ENCODE peak calls at places on chromosomes 7 and 10, in seven cellular contexts. X, R, S, I, U, Z and K are unnamed samples.

GRCh38 chr10:123140164-123140982 is 4.6 kb downstream of the HMX3 start:
- DNase-seq in Z (no peak), S (no peak), I (no peak), U (no peak), R (peak), X (no peak), K (no peak)

GRCh38 chr10:117539271-117539876 is 3.2 kb upstream of the EMX2 start:
- DNase-seq in S (no peak), X (no peak), U (no peak), I (no peak), Z (no peak), R (no peak), K (no peak)

GRCh38 chr10:114022292-114022691 is 21.4 kb upstream of the ADRB1 start:
- DNase-seq in U (no peak), R (no peak), Z (no peak), X (no peak), I (no peak), S (no peak), K (no peak)

GRCh38 chr7:51243631-51244030 is 73.0 kb downstream of the COBL start:
- DNase-seq in U (no peak), Z (no peak), S (no peak), X (no peak), R (no peak), I (no peak), K (no peak)

GRCh38 chr10:95290446-95290800 is 380 bp downstream of the PDLIM1 start:
- DNase-seq in R (no peak), I (no peak), X (no peak), Z (no peak), U (no peak), S (peak), K (no peak)

GRCh38 chr7:27115161-27116018 is 12.9 kb upstream of the HOXA2 start:
- DNase-seq in R (no peak), X (no peak), U (no peak), Z (no peak), S (no peak), I (no peak), K (no peak)

GRCh38 chr10:62433181-62433692 is 59.1 kb downstream of the ZNF365 start:
- DNase-seq in U (no peak), Z (no peak), X (no peak), I (no peak), R (no peak), S (peak), K (no peak)

GRCh38 chr7:20164420-20165145 is 52.6 kb downstream of the MACC1 start:
- DNase-seq in U (no peak), X (no peak), Z (no peak), R (no peak), S (no peak), I (no peak), K (no peak)

GRCh38 chr10:123100030-123100762 is 35.6 kb upstream of the HMX3 start:
- DNase-seq in S (peak), I (no peak), R (no peak), Z (no peak), U (no peak), X (no peak), K (no peak)

GRCh38 chr7:158810846-158811245 is 18.5 kb downstream of the ESYT2 start:
- DNase-seq in I (no peak), Z (no peak), S (no peak), X (no peak), U (no peak), R (no peak), K (no peak)

GRCh38 chr7:15464762-15465144 is 97.1 kb downstream of the AGMO start:
- DNase-seq in S (no peak), Z (no peak), X (no peak), U (no peak), I (no peak), R (no peak), K (no peak)

GRCh38 chr10:101467286-101467770 is 113.4 kb downstream of the BTRC start:
- DNase-seq in R (peak), Z (no peak), X (peak), I (peak), S (peak), U (peak), K (peak)

GRCh38 chr10:101246639-101247038 is 17.4 kb upstream of the LBX1 start:
- DNase-seq in I (no peak), X (no peak), R (no peak), U (no peak), S (no peak), Z (no peak), K (no peak)

GRCh38 chr10:69728335-69728861 is 73.3 kb upstream of the COL13A1 start:
- DNase-seq in I (no peak), X (no peak), S (no peak), R (peak), U (no peak), Z (peak), K (no peak)

GRCh38 chr7:28706607-28707006 is 251.5 kb downstream of the TRIL start:
- DNase-seq in U (no peak), X (no peak), Z (no peak), I (no peak), R (no peak), S (no peak), K (no peak)

GRCh38 chr10:49322371-49323170 is 23.6 kb downstream of the C10orf71 start:
- DNase-seq in U (no peak), R (no peak), I (no peak), S (no peak), Z (no peak), X (no peak), K (no peak)

GRCh38 chr10:15158972-15159371 is 9.5 kb downstream of the NMT2 start:
- DNase-seq in S (no peak), R (no peak), X (no peak), U (no peak), I (no peak), Z (no peak), K (no peak)

GRCh38 chr7:102983602-102984001 is 70.8 kb downstream of the LRRC17 start:
- DNase-seq in I (no peak), U (no peak), Z (no peak), R (no peak), S (no peak), X (no peak), K (no peak)

GRCh38 chr10:73553316-73553715 is 37.8 kb downstream of the USP54 start:
- DNase-seq in I (peak), U (no peak), S (no peak), X (no peak), R (no peak), Z (no peak), K (no peak)

GRCh38 chr10:31586708-31587107 is 267.7 kb downstream of the ZEB1 start:
- DNase-seq in R (no peak), X (no peak), I (no peak), S (no peak), Z (no peak), U (no peak), K (no peak)

GRCh38 chr7:80392229-80393169 is 119.4 kb downstream of the GNAT3 start:
- DNase-seq in U (no peak), X (no peak), R (peak), S (no peak), I (peak), Z (no peak), K (no peak)

GRCh38 chr10:90742189-90742588 is 115.7 kb downstream of the HTR7 start:
- DNase-seq in U (no peak), I (no peak), X (no peak), Z (no peak), S (no peak), R (no peak), K (no peak)

GRCh38 chr10:5948208-5948585 is 29.1 kb downstream of the IL15RA start:
- DNase-seq in U (no peak), Z (no peak), R (peak), I (no peak), S (no peak), X (no peak), K (no peak)

GRCh38 chr7:144835166-144835611 is 664 bp downstream of the TPK1 start:
- DNase-seq in S (peak), X (no peak), I (peak), Z (no peak), R (peak), U (peak), K (no peak)

GRCh38 chr10:34716958-34717357 is 98.1 kb downstream of the PARD3 start:
- DNase-seq in U (no peak), I (no peak), X (no peak), S (no peak), R (no peak), Z (no peak), K (no peak)

GRCh38 chr10:80535671-80536360 is 1.9 kb upstream of the SH2D4B start:
- DNase-seq in I (no peak), X (peak), Z (peak), S (peak), U (no peak), R (no peak), K (peak)

GRCh38 chr7:26699761-26700160 is 164.6 kb downstream of the SKAP2 start:
- DNase-seq in X (no peak), U (no peak), R (no peak), S (no peak), Z (no peak), I (peak), K (no peak)

GRCh38 chr7:41996381-41997035 is 240.5 kb downstream of the GLI3 start:
- DNase-seq in I (no peak), S (no peak), X (no peak), R (no peak), Z (no peak), U (no peak), K (no peak)

GRCh38 chr10:122992031-122992585 is 11.9 kb downstream of the PSTK start:
- DNase-seq in I (no peak), S (no peak), Z (no peak), U (no peak), X (no peak), R (no peak), K (no peak)

GRCh38 chr10:21329995-21330627 is 195.4 kb downstream of the SKIDA1 start:
- DNase-seq in Z (no peak), U (no peak), I (peak), X (no peak), R (no peak), S (no peak), K (no peak)

GRCh38 chr7:131827421-131827820 is 271.0 kb upstream of the PODXL start:
- DNase-seq in I (no peak), S (no peak), X (no peak), U (no peak), R (no peak), Z (no peak), K (no peak)

DNA sequence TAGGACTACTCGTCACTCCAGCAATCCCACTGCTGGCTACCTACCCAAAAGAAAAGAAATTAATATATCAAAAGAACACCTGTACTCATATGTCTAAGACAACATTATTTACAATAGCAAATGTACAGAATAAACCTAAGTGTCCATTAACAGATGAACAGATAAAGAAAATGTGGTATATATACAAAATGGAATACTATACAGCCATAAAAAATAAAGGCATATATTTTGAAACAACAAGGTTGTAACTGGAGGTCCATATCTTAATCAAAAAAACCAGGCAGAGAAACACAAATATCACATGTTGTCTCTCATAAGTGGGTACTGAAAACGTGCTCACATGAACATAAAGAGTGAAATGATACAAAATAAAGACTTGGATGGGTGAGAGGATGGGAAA is 1073.3 kb upstream of the PHF14 start:
- DNase-seq in Z (no peak), U (no peak), I (no peak), X (no peak), R (no peak), S (no peak), K (no peak)
- TF ChIP-seq TAF1 in Z (no peak), U (no peak), I (no peak), X (no peak), R (no peak), S (no peak), K (no peak)

DNA sequence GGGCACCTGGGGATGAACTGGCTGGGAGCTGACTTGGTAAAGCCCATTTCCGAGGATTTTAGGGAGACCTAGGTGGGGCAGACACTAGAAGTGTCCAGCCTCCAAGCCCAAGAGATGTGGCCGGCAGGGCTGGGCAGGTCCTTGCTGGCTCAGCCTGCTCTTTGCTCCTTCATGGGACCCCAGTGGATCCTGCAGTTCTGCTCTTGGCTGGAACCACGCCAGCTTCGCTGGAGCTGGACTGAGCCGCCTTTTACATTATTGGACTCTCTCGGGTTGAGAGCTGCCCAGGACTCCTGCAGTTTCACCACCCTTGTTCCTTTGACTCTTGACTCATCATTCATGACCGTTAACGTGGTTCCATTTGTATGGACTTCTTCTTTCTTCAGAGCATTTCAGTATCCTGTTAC is 5.7 kb downstream of the PPIF start:
- DNase-seq in X (no peak), S (no peak), I (no peak), R (no peak), U (no peak), Z (no peak), K (no peak)
- TF ChIP-seq TAF1 in X (no peak), S (no peak), I (no peak), R (no peak), U (no peak), Z (no peak), K (no peak)

GRCh38 chr7:121872831-121873764 is at the start of gene PTPRZ1:
- DNase-seq in I (no peak), R (peak), Z (peak), X (no peak), U (no peak), S (no peak), K (no peak)
- TF ChIP-seq TAF1 in I (no peak), R (no peak), Z (peak), X (no peak), U (no peak), S (no peak), K (no peak)

GRCh38 chr10:7792541-7792940 is 4.6 kb downstream of the ATP5F1C start:
- DNase-seq in R (no peak), S (no peak), I (peak), X (no peak), U (no peak), Z (no peak), K (no peak)

GRCh38 chr10:7795605-7796004 is 7.6 kb downstream of the ATP5F1C start:
- DNase-seq in R (peak), S (peak), I (peak), X (no peak), U (no peak), Z (no peak), K (no peak)

GRCh38 chr10:7794627-7795026 is 6.7 kb downstream of the ATP5F1C start:
- DNase-seq in R (no peak), Z (no peak), X (no peak), U (no peak), I (no peak), S (no peak), K (no peak)

GRCh38 chr10:7797582-7797981 is 9.6 kb downstream of the ATP5F1C start:
- DNase-seq in Z (no peak), I (no peak), U (no peak), R (peak), X (no peak), S (peak), K (no peak)
- TF ChIP-seq TAF1 in Z (no peak), I (no peak), U (no peak), R (no peak), X (no peak), S (no peak), K (no peak)

GRCh38 chr10:102941401-102941800 is 23.3 kb downstream of the CNNM2 start:
- DNase-seq in X (no peak), Z (no peak), I (no peak), R (no peak), S (no peak), U (no peak), K (no peak)

GRCh38 chr10:102930720-102931119 is 12.6 kb downstream of the CNNM2 start:
- DNase-seq in X (no peak), S (no peak), Z (no peak), I (no peak), R (no peak), U (no peak), K (no peak)

GRCh38 chr10:102931643-102932042 is 13.5 kb downstream of the CNNM2 start:
- DNase-seq in Z (no peak), S (no peak), U (no peak), X (no peak), R (no peak), I (no peak), K (no peak)

GRCh38 chr10:102935510-102935909 is 17.4 kb downstream of the CNNM2 start:
- DNase-seq in U (no peak), X (no peak), S (no peak), Z (no peak), R (no peak), I (no peak), K (no peak)

DNA sequence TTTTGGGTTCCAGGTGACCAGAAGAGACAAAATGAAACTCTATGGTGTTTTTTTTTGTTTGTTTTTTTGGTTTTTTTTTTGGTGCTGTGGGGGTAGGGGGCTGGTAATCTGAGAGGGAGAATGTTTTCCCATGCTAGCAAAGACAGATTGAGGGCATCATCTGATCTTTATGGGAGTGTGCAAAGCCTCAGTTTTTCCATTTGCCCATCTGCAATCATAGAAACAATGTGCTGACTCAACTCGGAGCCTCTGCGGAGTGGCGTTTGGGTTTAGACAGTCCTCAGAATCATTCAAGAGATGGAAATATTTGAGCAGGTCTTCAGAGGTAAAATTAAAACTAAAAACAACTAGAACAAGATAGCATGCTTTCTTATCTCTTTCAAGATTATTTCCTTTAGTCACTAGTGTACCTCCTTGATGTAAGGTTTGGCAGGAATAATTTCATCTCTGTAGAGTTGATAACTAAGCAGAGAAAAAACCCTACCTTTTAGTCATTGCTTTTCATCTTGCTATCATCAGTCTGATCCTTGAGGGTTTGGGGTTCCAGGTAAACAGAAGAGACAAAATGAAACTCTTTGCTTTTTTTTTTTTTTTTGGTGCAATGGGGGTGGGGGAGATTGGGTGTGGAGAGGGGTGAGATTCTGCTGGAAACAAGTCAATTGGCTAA is 18.0 kb downstream of the CNNM2 start:
- DNase-seq in Z (no peak), I (no peak), U (no peak), X (no peak), S (no peak), R (no peak), K (no peak)
- TF ChIP-seq TAF1 in Z (no peak), I (no peak), U (no peak), X (no peak), S (no peak), R (no peak), K (no peak)

DNA sequence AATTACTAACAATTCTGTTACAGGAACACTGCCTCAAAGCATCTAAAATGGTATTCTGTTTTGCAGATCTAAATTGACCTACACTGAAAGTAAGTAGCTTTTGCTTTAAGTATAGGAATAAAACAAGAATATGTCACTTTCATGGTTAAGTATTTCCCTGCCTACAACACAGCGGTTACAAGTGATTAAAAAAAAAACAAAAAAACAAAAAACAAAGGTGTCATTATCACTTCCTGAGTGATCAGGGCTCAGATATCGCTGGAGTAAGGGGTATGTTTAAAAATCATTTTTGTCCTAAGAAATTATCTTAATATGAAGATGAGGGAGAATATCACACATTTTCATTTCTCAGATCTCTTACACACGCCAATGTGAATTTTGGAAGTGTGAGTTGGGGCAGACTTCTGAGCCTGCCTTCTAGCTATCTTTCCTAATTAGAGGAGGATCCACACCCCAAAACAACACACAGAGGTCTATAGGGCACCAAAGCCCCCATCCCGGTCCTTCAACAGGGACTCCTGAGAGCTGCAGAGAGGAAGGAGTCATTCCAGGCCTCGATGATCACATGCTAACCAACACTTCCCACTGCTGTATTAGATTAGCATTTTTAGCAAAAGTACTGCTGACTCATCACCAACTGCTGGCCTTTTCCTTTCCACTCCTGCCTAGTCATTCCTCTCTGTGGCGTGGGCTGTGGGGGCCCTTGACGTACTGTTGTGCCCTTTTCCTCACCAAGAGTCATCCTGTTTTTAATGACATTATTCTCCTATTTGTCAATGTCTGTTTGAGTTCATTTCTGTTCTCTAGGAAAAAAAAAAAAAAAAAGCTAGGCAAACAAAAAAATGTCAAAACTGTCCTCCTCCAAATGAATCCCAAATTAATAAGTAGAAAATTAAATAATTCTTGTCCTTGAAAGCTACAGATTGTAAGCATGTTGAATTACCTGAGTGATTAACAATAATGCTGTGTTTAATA is 31.2 kb downstream of the PRTFDC1 start:
- DNase-seq in U (peak), S (peak), R (peak), Z (no peak), I (no peak), X (no peak), K (no peak)
- TF ChIP-seq TAF1 in U (no peak), S (peak), R (no peak), Z (no peak), I (no peak), X (no peak), K (no peak)

GRCh38 chr10:1109795-1110673 is 53.8 kb downstream of the WDR37 start:
- DNase-seq in U (peak), X (peak), Z (peak), S (peak), R (peak), I (peak), K (peak)
- TF ChIP-seq TAF1 in U (no peak), X (no peak), Z (no peak), S (no peak), R (no peak), I (no peak), K (no peak)